ENCODE peak calls at places on chromosome 18, in seven cellular contexts. B, U, R, N, Z, A and H are unnamed samples.

GRCh38 chr18:23882616-23883276 is 131.8 kb upstream of the TTC39C start:
- DNase-seq in B (no peak), U (no peak), R (no peak), N (no peak), Z (no peak), A (no peak), H (no peak)

GRCh38 chr18:5975111-5975622 is 79.8 kb upstream of the TMEM200C start:
- DNase-seq in B (no peak), U (peak; percentile 74), R (peak; percentile 61), N (peak; percentile 89), Z (no peak), A (peak; percentile 92), H (no peak)

GRCh38 chr18:79791141-79791972 is 6.4 kb upstream of the KCNG2 start:
- DNase-seq in B (no peak), U (peak; percentile 67), R (no peak), N (peak; percentile 99), Z (no peak), A (peak; percentile 97), H (no peak)

GRCh38 chr18:46471809-46472498 is 185.1 kb downstream of the LOXHD1 start:
- DNase-seq in B (no peak), U (no peak), R (no peak), N (no peak), Z (no peak), A (no peak), H (no peak)

GRCh38 chr18:78378403-78378802 is 601.2 kb upstream of the SALL3 start:
- DNase-seq in B (no peak), U (no peak), R (no peak), N (no peak), Z (no peak), A (no peak), H (no peak)

GRCh38 chr18:79610461-79611039 is 69.1 kb upstream of the CTDP1 start:
- DNase-seq in B (no peak), U (no peak), R (no peak), N (no peak), Z (no peak), A (no peak), H (peak; percentile 10)

GRCh38 chr18:76823166-76823539 is 796 bp downstream of the ZNF236 start:
- DNase-seq in B (no peak), U (no peak), R (no peak), N (no peak), Z (no peak), A (no peak), H (no peak)

GRCh38 chr18:79769698-79770500 is 27.8 kb upstream of the KCNG2 start:
- DNase-seq in B (no peak), U (no peak), R (no peak), N (no peak), Z (no peak), A (no peak), H (no peak)

GRCh38 chr18:12306752-12307151 is 1.3 kb upstream of the TUBB6 start:
- DNase-seq in B (no peak), U (no peak), R (no peak), N (no peak), Z (no peak), A (no peak), H (no peak)

GRCh38 chr18:60070631-60071030 is 170.8 kb downstream of the PMAIP1 start:
- DNase-seq in B (no peak), U (peak; percentile 72), R (no peak), N (no peak), Z (no peak), A (peak; percentile 50), H (no peak)

GRCh38 chr18:46040747-46041104 is 31.3 kb downstream of the PSTPIP2 start:
- DNase-seq in B (no peak), U (no peak), R (no peak), N (no peak), Z (no peak), A (no peak), H (no peak)

GRCh38 chr18:40357536-40357935 is 1597.5 kb upstream of the PIK3C3 start:
- DNase-seq in B (no peak), U (no peak), R (no peak), N (no peak), Z (no peak), A (peak; percentile 3), H (no peak)

GRCh38 chr18:22829781-22830180 is 103.3 kb upstream of the RBBP8 start:
- DNase-seq in B (no peak), U (no peak), R (no peak), N (no peak), Z (no peak), A (no peak), H (no peak)

GRCh38 chr18:22826726-22827125 is 106.4 kb upstream of the RBBP8 start:
- DNase-seq in B (no peak), U (peak; percentile 74), R (no peak), N (peak; percentile 51), Z (no peak), A (peak; percentile 88), H (no peak)

GRCh38 chr18:22827216-22827615 is 105.9 kb upstream of the RBBP8 start:
- DNase-seq in B (no peak), U (peak; percentile 19), R (no peak), N (peak; percentile 45), Z (no peak), A (peak; percentile 83), H (no peak)

GRCh38 chr18:22827741-22828140 is 105.4 kb upstream of the RBBP8 start:
- DNase-seq in B (no peak), U (no peak), R (no peak), N (no peak), Z (no peak), A (no peak), H (no peak)

DNA sequence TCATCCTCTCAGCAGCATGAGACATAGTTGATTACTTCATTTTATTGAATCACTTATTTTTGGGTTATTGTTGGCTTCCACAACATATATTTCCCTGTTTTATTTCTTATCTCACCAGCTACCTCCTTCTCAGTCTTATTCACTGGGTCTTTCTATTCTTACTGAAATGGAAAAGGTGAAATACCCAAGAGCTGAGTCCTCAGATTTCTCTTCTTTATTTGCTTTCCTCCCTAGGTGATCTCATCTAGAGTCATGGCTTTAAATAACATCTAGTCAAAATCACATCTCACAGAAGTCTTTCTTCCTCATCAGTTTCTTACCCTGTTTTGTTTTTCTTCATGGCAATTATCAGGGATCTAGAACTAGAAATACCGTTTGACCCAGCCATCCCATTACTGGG is 105.0 kb upstream of the RBBP8 start:
- DNase-seq in B (no peak), U (peak; percentile 92), R (no peak), N (peak; percentile 89), Z (no peak), A (peak; percentile 93), H (no peak)
- TF ChIP-seq CTCF in B (no peak), U (no peak), R (no peak), N (no peak), Z (no peak), A (no peak), H (no peak)

DNA sequence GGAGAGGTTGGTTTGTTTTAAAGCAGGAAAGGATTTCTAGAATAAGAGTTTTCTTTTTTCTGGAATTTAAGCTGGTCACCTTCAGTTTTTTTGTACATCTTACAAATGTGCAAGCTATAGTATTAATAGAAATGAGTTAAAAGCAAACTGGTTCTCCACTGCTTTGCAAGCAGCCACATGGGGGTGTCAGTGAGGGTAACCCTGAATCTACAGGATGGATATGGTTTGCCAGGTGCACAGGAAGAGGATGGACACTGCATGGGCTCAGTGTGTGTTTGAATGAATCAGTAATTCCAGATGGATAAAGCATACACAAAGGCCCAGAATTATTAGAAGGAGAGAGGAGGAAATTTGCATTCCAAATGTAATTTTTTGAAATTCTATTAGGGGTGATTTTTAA is 89.0 kb downstream of the MAPRE2 start:
- DNase-seq in B (no peak), U (no peak), R (no peak), N (no peak), Z (no peak), A (no peak), H (no peak)
- TF ChIP-seq CTCF in B (no peak), U (no peak), R (no peak), N (no peak), Z (no peak), A (no peak), H (no peak)

GRCh38 chr18:65754121-65754520 is 3.3 kb downstream of the CDH7 start:
- DNase-seq in B (no peak), U (peak; percentile 58), R (no peak), N (no peak), Z (peak; percentile 21), A (peak; percentile 44), H (no peak)

GRCh38 chr18:65755616-65756015 is 4.8 kb downstream of the CDH7 start:
- DNase-seq in B (no peak), U (no peak), R (no peak), N (no peak), Z (no peak), A (no peak), H (no peak)

GRCh38 chr18:65751145-65752085 is 603 bp downstream of the CDH7 start:
- DNase-seq in B (no peak), U (no peak), R (no peak), N (no peak), Z (no peak), A (peak; percentile 3), H (peak; percentile 37)

GRCh38 chr18:65752625-65753325 is 2.0 kb downstream of the CDH7 start:
- DNase-seq in B (no peak), U (no peak), R (no peak), N (no peak), Z (no peak), A (no peak), H (no peak)

DNA sequence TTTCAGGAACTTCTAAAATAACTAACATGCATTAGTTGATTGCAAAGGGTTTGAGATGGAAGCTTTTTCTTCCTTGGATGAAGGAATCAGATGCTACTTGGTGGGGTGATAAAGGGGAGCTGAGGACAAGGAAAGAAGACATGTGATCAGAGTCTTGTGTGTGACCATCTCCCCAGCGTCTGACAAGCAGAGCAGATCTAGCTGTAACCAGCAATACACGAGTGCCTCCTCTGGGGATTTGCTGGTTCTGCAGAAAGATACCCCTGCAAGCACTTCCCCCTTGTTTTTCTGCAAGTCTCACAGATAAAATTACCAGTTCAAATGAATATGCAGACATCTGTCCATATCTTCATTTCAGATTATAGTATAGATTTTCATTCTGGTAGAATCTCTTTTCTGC is 2.7 kb downstream of the CDH7 start:
- DNase-seq in B (no peak), U (peak; percentile 76), R (no peak), N (no peak), Z (peak; percentile 50), A (peak; percentile 5), H (peak; percentile 68)
- TF ChIP-seq CTCF in B (no peak), U (peak; percentile 83), R (no peak), N (no peak), Z (peak; percentile 60), A (no peak), H (peak; percentile 54)

DNA sequence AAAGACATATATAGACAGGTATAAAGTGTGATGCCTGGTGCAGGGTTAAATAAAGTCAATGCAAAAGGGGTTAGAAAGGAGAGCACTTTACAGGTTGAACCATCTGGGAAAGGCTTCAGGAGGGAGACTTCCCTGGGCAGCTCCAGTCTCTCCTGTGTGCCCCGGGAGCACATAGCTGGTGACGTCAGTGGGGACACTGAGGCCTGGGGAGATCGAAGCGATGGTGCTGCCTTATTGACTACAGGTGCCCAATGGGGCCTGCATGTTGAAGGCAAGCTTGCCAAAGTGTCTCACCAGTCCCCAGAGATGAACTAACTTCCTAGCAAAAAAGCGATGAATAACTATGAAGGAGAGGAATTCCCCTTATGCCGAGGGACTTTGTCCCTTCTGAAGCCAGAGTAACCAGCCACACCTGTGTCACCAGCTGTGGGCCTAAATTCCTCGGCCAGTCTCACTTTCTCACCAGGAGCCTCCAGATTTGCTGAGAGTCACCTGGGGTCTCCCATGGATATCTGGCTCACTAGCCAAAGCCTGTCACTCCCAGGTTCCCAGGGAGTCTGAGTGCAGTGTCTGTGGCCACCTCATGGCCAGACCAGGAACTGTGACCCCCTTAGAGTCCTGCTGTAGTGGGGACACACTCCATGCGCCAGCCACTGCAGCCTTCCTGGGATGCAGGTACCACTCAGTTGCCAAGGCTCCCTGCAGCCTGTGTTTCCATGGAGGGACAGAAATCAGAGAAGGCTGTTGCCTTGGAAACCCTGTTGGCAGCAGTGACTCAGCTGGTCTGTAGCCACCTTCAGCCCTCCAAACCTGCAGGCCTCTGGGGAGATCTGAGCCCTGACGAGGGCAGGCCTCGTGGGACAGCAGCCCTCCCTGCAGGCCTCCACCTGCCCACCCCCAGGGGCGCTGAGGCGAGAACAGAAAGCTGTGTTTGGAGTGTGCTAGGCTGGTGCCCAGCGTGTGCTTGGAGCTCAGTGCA is 128.7 kb downstream of the CTIF start:
- DNase-seq in B (no peak), U (peak; percentile 3), R (no peak), N (peak; percentile 49), Z (peak; percentile 33), A (peak; percentile 43), H (peak; percentile 58)
- TF ChIP-seq CTCF in B (no peak), U (peak; percentile 19), R (peak; percentile 37), N (peak; percentile 35), Z (peak; percentile 66), A (no peak), H (peak; percentile 67)